ENCODE peak calls at places on chromosome 22, in four cellular contexts. W is HepG2, G is K562, M is GM12878. P is an unnamed sample.
A peak's percentile ranks its signal among the peaks of the same experiment; 100 is the strongest.

GRCh38 chr22:23608583-23608982 is 23.5 kb downstream of the DRICH1 start:
- DNase-seq in G (peak; percentile 45), M (no peak), W (no peak), P (peak; percentile 69)

GRCh38 chr22:28246392-28246791 is 327.3 kb upstream of the PITPNB start:
- DNase-seq in M (no peak), G (no peak), W (no peak), P (no peak)

GRCh38 chr22:23212061-23213030 is 32.0 kb downstream of the BCR start:
- DNase-seq in W (no peak), M (no peak), G (no peak), P (no peak)

GRCh38 chr22:28951969-28952521 is 68.7 kb downstream of the ZNRF3 start:
- DNase-seq in M (no peak), W (peak; percentile 65), G (no peak), P (peak; percentile 30)

GRCh38 chr22:35312198-35313059 is 12.7 kb downstream of the TOM1 start:
- DNase-seq in W (peak; percentile 90), G (no peak), M (no peak), P (no peak)

GRCh38 chr22:36253523-36254490 is 874 bp downstream of the APOL1 start:
- DNase-seq in W (no peak), G (peak; percentile 57), M (no peak), P (no peak)

GRCh38 chr22:43395296-43395695 is 16.5 kb upstream of the MPPED1 start:
- DNase-seq in G (no peak), M (no peak), W (no peak), P (no peak)

GRCh38 chr22:27863001-27863400 is 56.1 kb downstream of the PITPNB start:
- DNase-seq in M (no peak), W (no peak), G (no peak), P (no peak)

GRCh38 chr22:24455039-24455438 is 27.6 kb downstream of the ADORA2A start:
- DNase-seq in M (no peak), G (no peak), W (no peak), P (no peak)

GRCh38 chr22:36081023-36081431 is 52.4 kb upstream of the RBFOX2 start:
- DNase-seq in G (no peak), W (no peak), M (no peak), P (no peak)

GRCh38 chr22:46537221-46537945 is at the start of gene CELSR1:
- DNase-seq in M (no peak), G (no peak), W (no peak), P (peak; percentile 58)

GRCh38 chr22:35961480-35961902 is 67.1 kb downstream of the RBFOX2 start:
- DNase-seq in W (no peak), M (no peak), G (no peak), P (peak; percentile 60)

GRCh38 chr22:23790819-23791736 is 4.3 kb downstream of the SMARCB1 start:
- DNase-seq in W (no peak), G (no peak), M (no peak), P (no peak)

GRCh38 chr22:49136816-49137180 is 690.9 kb downstream of the BRD1 start:
- DNase-seq in M (no peak), G (no peak), W (no peak), P (no peak)

GRCh38 chr22:45667486-45667885 is 4.1 kb upstream of the ATXN10 start:
- DNase-seq in M (no peak), G (no peak), W (peak; percentile 70), P (no peak)

GRCh38 chr22:17581056-17581455 is 17.8 kb downstream of the SLC25A18 start:
- DNase-seq in M (no peak), W (no peak), G (no peak), P (no peak)

GRCh38 chr22:35552186-35552842 is 11.7 kb downstream of the RASD2 start:
- DNase-seq in M (no peak), W (peak; percentile 23), G (peak; percentile 80), P (peak; percentile 86)

GRCh38 chr22:44085743-44086741 is 61.9 kb downstream of the PARVB start:
- DNase-seq in M (peak; percentile 27), G (peak; percentile 50), W (peak; percentile 43), P (peak; percentile 24)

GRCh38 chr22:32971252-32971651 is 86.9 kb downstream of the SYN3 start:
- DNase-seq in G (no peak), M (no peak), W (no peak), P (no peak)

GRCh38 chr22:33873186-33873585 is 47.1 kb downstream of the LARGE1 start:
- DNase-seq in G (no peak), M (no peak), W (no peak), P (no peak)

GRCh38 chr22:40346178-40347064 is at the start of gene ADSL:
- DNase-seq in G (peak; percentile 91), W (peak; percentile 79), M (peak; percentile 41), P (peak; percentile 89)

GRCh38 chr22:49753961-49754673 is 73.6 kb downstream of the BRD1 start:
- DNase-seq in G (no peak), M (no peak), W (no peak), P (peak; percentile 9)

GRCh38 chr22:19423906-19424500 is 7.5 kb downstream of the HIRA start:
- DNase-seq in M (no peak), G (no peak), W (peak; percentile 34), P (no peak)

GRCh38 chr22:19420321-19420720 is 11.2 kb downstream of the HIRA start:
- DNase-seq in M (no peak), W (no peak), G (no peak), P (no peak)

GRCh38 chr22:19419086-19419463 is 12.5 kb downstream of the HIRA start:
- DNase-seq in M (no peak), G (peak; percentile 99), W (no peak), P (no peak)

GRCh38 chr22:19419464-19420178 is 11.9 kb downstream of the HIRA start:
- DNase-seq in M (peak; percentile 55), W (no peak), G (peak; percentile 96), P (no peak)

DNA sequence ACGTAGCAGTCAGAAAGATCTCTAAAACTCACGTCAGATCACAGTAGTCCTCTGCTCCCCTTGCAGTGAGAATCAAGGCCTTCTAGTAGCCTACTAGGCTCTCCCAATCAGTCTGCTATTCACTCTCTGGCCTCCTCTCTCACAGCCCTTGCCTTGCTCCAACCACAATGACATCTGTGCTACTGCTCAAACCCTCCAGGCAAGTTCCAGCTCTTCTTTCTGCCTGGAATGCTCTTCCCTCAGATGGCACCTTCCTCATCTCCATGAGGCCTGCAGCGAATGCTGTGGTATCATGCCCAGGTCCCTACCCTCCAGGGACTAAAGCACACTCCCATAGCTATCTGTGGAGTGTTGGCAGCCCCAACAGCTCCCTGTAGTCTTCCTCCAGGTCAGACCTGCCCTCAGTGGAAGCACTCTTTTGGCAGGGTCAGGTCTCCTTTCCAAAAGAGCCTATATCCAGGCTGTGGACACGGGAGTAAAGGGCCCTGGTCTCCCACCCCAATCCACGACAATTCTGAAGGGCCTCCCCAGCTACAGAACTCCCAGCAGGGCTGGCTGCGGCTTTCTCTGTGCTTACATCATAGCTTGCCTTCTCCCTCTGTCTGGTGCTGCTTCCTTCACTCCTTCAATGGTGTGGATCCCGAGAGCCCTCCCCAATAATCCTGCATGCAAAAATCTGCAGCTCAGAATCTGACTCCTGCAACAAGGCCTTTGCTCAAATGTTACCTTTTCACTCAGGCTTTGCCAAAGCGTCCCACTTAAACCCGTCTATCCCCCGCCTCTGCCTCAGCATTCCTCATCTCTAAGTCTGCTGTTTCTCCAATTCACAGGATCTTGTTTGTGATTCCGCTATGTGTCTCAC is 8.9 kb downstream of the HIRA start:
- DNase-seq in W (no peak), M (no peak), G (no peak), P (no peak)
- TF ChIP-seq TCF7 in W (no peak), M (no peak), G (no peak), P (no peak)

DNA sequence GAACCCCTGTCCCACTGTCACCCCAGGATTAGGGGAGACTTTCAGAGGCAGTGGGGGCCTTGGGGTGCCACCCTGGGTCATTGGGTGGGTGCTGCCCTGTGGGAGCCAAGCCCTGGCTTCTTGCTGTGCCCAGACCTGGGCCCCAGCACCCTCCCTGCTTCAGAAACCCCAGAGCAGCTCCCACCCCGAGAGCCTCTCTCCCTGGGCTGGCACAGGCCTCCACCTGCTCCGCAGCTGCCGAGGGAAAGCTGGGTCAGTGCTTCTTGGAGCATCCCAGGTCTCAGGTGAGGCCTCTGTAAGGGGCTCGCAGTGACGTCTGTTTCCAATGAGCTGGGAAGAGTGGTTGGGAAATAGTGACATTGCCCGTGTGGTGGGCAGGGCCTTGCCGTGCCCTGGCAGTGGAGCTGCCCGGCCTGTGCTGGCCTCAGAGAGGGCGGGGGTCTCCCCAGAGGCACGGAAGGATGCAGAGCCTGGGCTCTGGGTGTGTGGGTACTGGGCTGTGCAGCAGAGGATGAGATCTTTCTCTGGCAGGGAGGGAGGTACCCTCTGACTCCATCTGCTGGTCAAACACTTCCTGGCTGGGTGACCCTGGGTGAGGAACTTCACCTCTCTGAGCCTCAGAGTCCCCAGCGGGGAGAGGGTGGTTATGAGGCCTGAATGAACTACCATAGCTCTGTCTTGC is 23.0 kb downstream of the C22orf23 start:
- DNase-seq in G (no peak), M (no peak), W (no peak), P (peak; percentile 36)
- TF ChIP-seq CTCF in G (peak; percentile 31), M (peak; percentile 50), W (peak; percentile 61), P (no peak)

DNA sequence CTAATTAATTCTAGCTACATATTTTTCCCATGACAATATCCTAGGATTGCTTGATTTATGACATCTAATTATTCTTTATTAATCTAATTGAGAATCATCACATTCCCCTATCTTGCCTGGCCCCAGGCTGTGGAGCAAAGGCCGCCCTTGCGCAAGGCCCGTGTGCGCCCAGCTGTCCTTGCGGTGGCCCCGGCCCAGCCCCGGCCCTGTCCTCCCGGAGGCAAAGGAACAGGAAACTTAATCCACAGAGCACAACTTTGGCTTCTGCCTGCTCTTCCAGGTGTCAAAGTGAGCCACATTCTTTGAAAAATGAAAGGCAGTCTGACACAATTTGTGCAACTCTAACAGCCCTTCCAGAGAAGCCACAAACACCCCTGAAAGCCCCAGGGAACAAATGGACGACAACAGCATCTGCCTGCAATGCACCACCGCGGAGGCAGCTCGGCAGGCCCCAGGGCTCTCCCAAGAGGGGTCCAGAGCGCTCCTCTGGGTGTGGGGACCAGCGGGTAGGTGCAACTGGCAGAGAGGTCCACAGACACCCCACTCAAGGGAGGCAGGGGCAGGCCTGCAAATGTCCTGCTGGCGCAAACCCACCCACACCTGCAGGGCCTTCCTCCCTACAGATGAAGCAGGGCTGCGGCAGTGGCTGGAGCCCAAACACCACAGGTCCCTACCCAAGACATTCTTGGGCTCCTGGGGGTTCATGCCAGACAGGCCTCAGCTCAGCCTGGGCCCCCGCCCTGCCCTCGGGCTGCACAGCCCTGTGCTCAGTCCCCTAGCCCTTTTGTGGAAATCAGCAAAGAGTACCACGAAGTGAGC is 30.3 kb downstream of the GNB1L start:
- DNase-seq in G (no peak), W (peak; percentile 41), M (no peak), P (no peak)
- TF ChIP-seq TCF7 in G (peak; percentile 5), W (no peak), M (no peak), P (no peak)

GRCh38 chr22:19559956-19560355 is 35.7 kb upstream of the CLDN5 start:
- DNase-seq in M (no peak), W (no peak), G (no peak), P (no peak)

GRCh38 chr22:19556963-19557545 is 32.8 kb upstream of the CLDN5 start:
- DNase-seq in G (no peak), W (no peak), M (no peak), P (no peak)

GRCh38 chr22:19554834-19555404 is 30.7 kb upstream of the CLDN5 start:
- DNase-seq in G (no peak), M (no peak), W (peak; percentile 81), P (peak; percentile 74)

GRCh38 chr22:19555651-19556050 is 31.4 kb upstream of the CLDN5 start:
- DNase-seq in M (no peak), W (no peak), G (no peak), P (no peak)

DNA sequence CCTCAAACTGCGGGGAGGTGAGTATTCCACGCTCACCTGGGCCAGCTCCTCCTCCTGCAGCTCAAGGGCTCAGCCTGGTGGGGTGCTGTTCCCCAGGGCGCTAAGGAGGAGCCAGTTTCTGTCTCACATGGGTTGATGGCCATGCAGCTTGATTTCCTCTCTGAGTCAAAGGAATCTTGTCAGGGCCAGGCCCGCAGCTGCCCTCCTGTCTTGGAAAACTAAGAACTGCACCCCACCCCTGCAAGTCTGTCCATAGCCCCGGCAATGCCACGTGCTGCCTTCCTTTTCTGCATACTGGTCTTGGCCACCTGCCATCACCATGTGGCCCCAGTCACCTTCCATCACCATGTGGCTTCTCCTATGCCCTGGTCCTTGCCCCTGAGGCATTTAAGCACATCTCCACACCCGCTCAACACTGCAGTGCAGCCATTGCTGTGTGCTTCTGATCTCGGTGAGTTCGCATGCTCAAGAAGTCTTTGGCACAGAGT is 35.2 kb upstream of the CLDN5 start:
- DNase-seq in W (no peak), M (no peak), G (peak; percentile 58), P (peak; percentile 41)
- TF ChIP-seq CTCF in W (peak; percentile 15), M (peak; percentile 8), G (peak; percentile 84), P (no peak)